ENCODE peak calls at places on chromosomes 4 and X, in four cellular contexts. X is upper lobe of right lung, F is HCT116, I is cardiac muscle cell. D is an unnamed sample.

GRCh38 chr4:76821661-76822060 is 76.3 kb downstream of the SOWAHB start:
- DNase-seq in I (peak; percentile 46), F (no peak), X (no peak), D (no peak)

GRCh38 chr4:138037716-138038115 is 204.4 kb downstream of the SLC7A11 start:
- DNase-seq in F (no peak), X (no peak), I (peak; percentile 54), D (no peak)

GRCh38 chr4:121811122-121811521 is 10.0 kb downstream of the EXOSC9 start:
- DNase-seq in F (no peak), I (no peak), X (no peak), D (no peak)

GRCh38 chr4:101871962-101872676 is 81.6 kb downstream of the BANK1 start:
- DNase-seq in I (no peak), X (no peak), F (no peak), D (no peak)

GRCh38 chrX:75623535-75623934 is 100.7 kb upstream of the ZDHHC15 start:
- DNase-seq in X (no peak), I (no peak), F (no peak), D (no peak)

GRCh38 chr4:75673959-75674328 is 733 bp upstream of the G3BP2 start:
- DNase-seq in I (peak; percentile 73), X (no peak), F (no peak), D (peak; percentile 16)

GRCh38 chr4:1602621-1603412 is 81.3 kb downstream of the FAM53A start:
- DNase-seq in X (peak; percentile 57), I (no peak), F (no peak), D (no peak)

GRCh38 chr4:8061145-8061544 is 97.5 kb downstream of the ABLIM2 start:
- DNase-seq in X (no peak), F (no peak), I (no peak), D (no peak)

GRCh38 chr4:88569944-88570455 is 22.3 kb upstream of the HERC3 start:
- DNase-seq in X (no peak), F (no peak), I (no peak), D (no peak)

GRCh38 chr4:56297801-56298200 is 89.5 kb downstream of the AASDH start:
- DNase-seq in F (no peak), X (no peak), I (no peak), D (no peak)

GRCh38 chr4:136001791-136002190 is 1530.5 kb downstream of the PCDH18 start:
- DNase-seq in F (no peak), I (no peak), X (no peak), D (no peak)

GRCh38 chr4:140250989-140251552 is 97.1 kb upstream of the MAML3 start:
- DNase-seq in F (no peak), X (no peak), I (no peak), D (no peak)

GRCh38 chrX:10039821-10040793 is 72.9 kb downstream of the CLDN34 start:
- DNase-seq in F (no peak), X (no peak), I (no peak), D (no peak)

GRCh38 chr4:137312257-137312656 is 220.0 kb downstream of the PCDH18 start:
- DNase-seq in X (no peak), F (no peak), I (peak; percentile 30), D (no peak)

GRCh38 chr4:118964891-118965411 is 76.3 kb downstream of the SYNPO2 start:
- DNase-seq in X (no peak), F (no peak), I (peak; percentile 93), D (no peak)

GRCh38 chr4:8905773-8906667 is 34.4 kb upstream of the HMX1 start:
- DNase-seq in X (peak; percentile 53), F (no peak), I (no peak), D (no peak)

GRCh38 chr4:33411182-33411581 is 2691.0 kb downstream of the PCDH7 start:
- DNase-seq in F (peak; percentile 12), I (peak; percentile 6), X (no peak), D (no peak)

GRCh38 chr4:25826074-25826752 is 36.6 kb downstream of the SEL1L3 start:
- DNase-seq in F (no peak), I (no peak), X (no peak), D (no peak)

GRCh38 chr4:87123241-87123640 is 97.2 kb downstream of the KLHL8 start:
- DNase-seq in F (no peak), I (no peak), X (no peak), D (no peak)

GRCh38 chrX:40303256-40304077 is 205.7 kb upstream of the BCOR start:
- DNase-seq in X (no peak), I (no peak), F (no peak), D (peak; percentile 44)

GRCh38 chrX:153900806-153901752 is 3.4 kb upstream of the AVPR2 start:
- DNase-seq in X (peak; percentile 68), I (peak; percentile 91), F (no peak), D (peak; percentile 87)

GRCh38 chrX:41923925-41924693 is 755 bp upstream of the CASK start:
- DNase-seq in I (peak; percentile 61), F (peak; percentile 22), X (no peak), D (peak; percentile 61)

GRCh38 chrX:47579537-47579936 is 2.7 kb upstream of the TIMP1 start:
- DNase-seq in I (peak; percentile 78), F (no peak), X (no peak), D (no peak)

GRCh38 chr4:127400736-127401346 is 231.9 kb upstream of the INTU start:
- DNase-seq in X (no peak), F (peak; percentile 73), I (peak; percentile 87), D (peak; percentile 60)

GRCh38 chrX:15376956-15377355 is 7.3 kb downstream of the VEGFD start:
- DNase-seq in F (no peak), X (no peak), I (no peak), D (no peak)

GRCh38 chr4:152225680-152226079 is 310.2 kb downstream of the FBXW7 start:
- DNase-seq in F (no peak), X (no peak), I (no peak), D (no peak)

GRCh38 chr4:37685726-37686372 is 327 bp downstream of the RELL1 start:
- DNase-seq in F (no peak), X (peak; percentile 84), I (peak; percentile 46), D (peak; percentile 65)

GRCh38 chr4:74499986-74500781 is 55.2 kb downstream of the AREG start:
- DNase-seq in I (peak; percentile 7), F (no peak), X (no peak), D (no peak)

GRCh38 chr4:10279261-10279660 is 162.7 kb upstream of the WDR1 start:
- DNase-seq in X (no peak), F (no peak), I (no peak), D (no peak)

GRCh38 chrX:38006283-38006682 is at the start of gene SYTL5:
- DNase-seq in I (no peak), F (no peak), X (no peak), D (no peak)

GRCh38 chr4:164440196-164440595 is 313.7 kb upstream of the SMIM31 start:
- DNase-seq in X (no peak), F (no peak), I (no peak), D (no peak)

GRCh38 chr4:172546782-172547181 is 621.8 kb upstream of the GALNT7 start:
- DNase-seq in X (no peak), I (no peak), F (no peak), D (peak; percentile 87)

GRCh38 chr4:108080752-108081151 is 88.0 kb downstream of the LEF1 start:
- DNase-seq in I (no peak), F (no peak), X (no peak), D (no peak)

GRCh38 chr4:19319607-19320006 is 932.1 kb upstream of the SLIT2 start:
- DNase-seq in F (no peak), I (no peak), X (no peak), D (no peak)

GRCh38 chr4:185115827-185116232 is 27.2 kb upstream of the SLC25A4 start:
- DNase-seq in I (peak; percentile 99), F (no peak), X (peak; percentile 69), D (no peak)
- H3K27ac ChIP-seq in I (peak overlapping the region; percentile 95), F (no peak overlapping the region), X (no peak overlapping the region), D (no peak overlapping the region)

GRCh38 chrX:108020631-108021030 is 24.2 kb upstream of the VSIG1 start:
- DNase-seq in I (peak; percentile 25), X (no peak), F (peak; percentile 4), D (peak; percentile 27)
- TF ChIP-seq CTCF in I (peak; percentile 54), X (peak; percentile 47), F (peak; percentile 54), D (peak; percentile 75)

GRCh38 chr4:53963336-53963735 is 101.1 kb downstream of the CHIC2 start:
- DNase-seq in F (no peak), X (no peak), I (no peak), D (no peak)
- H3K27ac ChIP-seq in F (no peak overlapping the region), X (no peak overlapping the region), I (no peak overlapping the region), D (peak overlapping the region; percentile 46)

GRCh38 chr4:117137143-117137542 is 51.8 kb upstream of the TRAM1L1 start:
- DNase-seq in F (peak; percentile 50), X (no peak), I (peak; percentile 50), D (no peak)

GRCh38 chr4:117135634-117136354 is 50.4 kb upstream of the TRAM1L1 start:
- DNase-seq in X (no peak), I (no peak), F (no peak), D (no peak)

GRCh38 chr4:117134386-117134785 is 49.0 kb upstream of the TRAM1L1 start:
- DNase-seq in I (peak; percentile 56), X (no peak), F (peak; percentile 67), D (no peak)
- TF ChIP-seq CTCF in I (peak; percentile 39), X (peak; percentile 35), F (peak; percentile 76), D (peak; percentile 48)

D was measured in OCI-LY7.